ENCODE peak calls at places on chromosome 16, in nine cellular contexts. O is mammary epithelial cell, R is fibroblast of lung, U is H1, I is H9, A is HCT116, F is GM12878, Q is IMR-90, N is endodermal cell. T is an unnamed sample.
A peak's percentile ranks its signal among the peaks of the same experiment; 100 is the strongest.

GRCh38 chr16:74563828-74564263 is 43.1 kb downstream of the GLG1 start:
- DNase-seq in O (peak; percentile 50), R (peak; percentile 32), U (no peak), I (no peak), A (peak; percentile 59), F (no peak), Q (peak; percentile 43), N (no peak), T (no peak)

GRCh38 chr16:67865318-67865717 is 7.5 kb upstream of the EDC4 start:
- DNase-seq in O (peak; percentile 34), R (peak; percentile 43), U (no peak), I (peak; percentile 65), A (no peak), F (no peak), Q (peak; percentile 26), N (peak; percentile 86), T (no peak)

GRCh38 chr16:54175552-54176375 is 110.8 kb downstream of the IRX3 start:
- DNase-seq in O (no peak), R (no peak), U (no peak), I (no peak), A (no peak), F (no peak), Q (no peak), N (no peak), T (no peak)

GRCh38 chr16:25868966-25869365 is 177.2 kb downstream of the HS3ST4 start:
- DNase-seq in O (no peak), R (no peak), U (no peak), I (no peak), A (no peak), F (no peak), Q (no peak), N (no peak), T (no peak)

GRCh38 chr16:26988186-26988585 is 78.5 kb upstream of the C16orf82 start:
- DNase-seq in O (no peak), R (no peak), U (no peak), I (no peak), A (no peak), F (no peak), Q (no peak), N (peak; percentile 38), T (no peak)

GRCh38 chr16:56812884-56813283 is 52.1 kb upstream of the SLC12A3 start:
- DNase-seq in O (peak; percentile 61), R (peak; percentile 50), U (no peak), I (no peak), A (no peak), F (no peak), Q (peak; percentile 67), N (no peak), T (no peak)

GRCh38 chr16:11685844-11686618 is 17.8 kb downstream of the SNN start:
- DNase-seq in O (no peak), R (peak; percentile 36), U (no peak), I (no peak), A (no peak), F (no peak), Q (peak; percentile 69), N (no peak), T (no peak)

GRCh38 chr16:50153648-50154368 is 702 bp downstream of the TENT4B start:
- DNase-seq in O (peak; percentile 11), R (no peak), U (no peak), I (no peak), A (no peak), F (no peak), Q (no peak), N (peak; percentile 69), T (peak; percentile 42)

GRCh38 chr16:21684199-21684598 is 20.4 kb downstream of the OTOA start:
- DNase-seq in O (no peak), R (no peak), U (no peak), I (peak; percentile 58), A (peak; percentile 4), F (no peak), Q (no peak), N (peak; percentile 80), T (peak; percentile 32)

GRCh38 chr16:28210979-28211505 is 723 bp downstream of the XPO6 start:
- DNase-seq in O (peak; percentile 77), R (peak; percentile 68), U (no peak), I (no peak), A (no peak), F (no peak), Q (peak; percentile 75), N (peak; percentile 68), T (peak; percentile 80)

GRCh38 chr16:68749424-68749823 is 12.3 kb downstream of the CDH1 start:
- DNase-seq in O (no peak), R (no peak), U (no peak), I (peak; percentile 64), A (no peak), F (no peak), Q (no peak), N (peak; percentile 81), T (no peak)

GRCh38 chr16:27080870-27081269 is 14.1 kb downstream of the C16orf82 start:
- DNase-seq in O (no peak), R (no peak), U (no peak), I (peak; percentile 72), A (peak; percentile 29), F (no peak), Q (no peak), N (peak; percentile 81), T (no peak)

GRCh38 chr16:48317614-48318013 is 67.6 kb downstream of the SIAH1 start:
- DNase-seq in O (peak; percentile 48), R (peak; percentile 52), U (no peak), I (no peak), A (peak; percentile 10), F (no peak), Q (peak; percentile 76), N (no peak), T (no peak)

GRCh38 chr16:19696312-19696711 is 21.7 kb downstream of the KNOP1 start:
- DNase-seq in O (peak; percentile 38), R (peak; percentile 93), U (no peak), I (no peak), A (no peak), F (no peak), Q (peak; percentile 88), N (no peak), T (peak; percentile 93)

GRCh38 chr16:22318690-22319358 is 21.6 kb downstream of the POLR3E start:
- DNase-seq in O (peak; percentile 28), R (peak; percentile 25), U (no peak), I (peak; percentile 71), A (no peak), F (no peak), Q (peak; percentile 22), N (peak; percentile 91), T (peak; percentile 56)

GRCh38 chr16:24130494-24131085 is 125.5 kb upstream of the CACNG3 start:
- DNase-seq in O (no peak), R (no peak), U (no peak), I (no peak), A (no peak), F (no peak), Q (no peak), N (peak; percentile 45), T (no peak)

GRCh38 chr16:81786321-81786720 is 7.2 kb downstream of the PLCG2 start:
- DNase-seq in O (peak; percentile 84), R (no peak), U (no peak), I (no peak), A (no peak), F (no peak), Q (peak; percentile 6), N (peak; percentile 60), T (no peak)

GRCh38 chr16:81787659-81788058 is 8.6 kb downstream of the PLCG2 start:
- DNase-seq in O (no peak), R (no peak), U (no peak), I (no peak), A (no peak), F (no peak), Q (no peak), N (no peak), T (no peak)

GRCh38 chr16:81784042-81784785 is 5.1 kb downstream of the PLCG2 start:
- DNase-seq in O (no peak), R (no peak), U (no peak), I (no peak), A (no peak), F (no peak), Q (no peak), N (peak; percentile 63), T (no peak)

GRCh38 chr16:81786868-81787267 is 7.8 kb downstream of the PLCG2 start:
- DNase-seq in O (peak; percentile 5), R (no peak), U (no peak), I (no peak), A (no peak), F (no peak), Q (no peak), N (no peak), T (no peak)

GRCh38 chr16:81785138-81785924 is 6.2 kb downstream of the PLCG2 start:
- DNase-seq in O (no peak), R (no peak), U (no peak), I (no peak), A (no peak), F (no peak), Q (no peak), N (no peak), T (no peak)
- H3K9ac ChIP-seq in O (no peak overlapping the region), R (no peak overlapping the region), U (no peak overlapping the region), I (no peak overlapping the region), A (no peak overlapping the region), F (peak overlapping the region; percentile 48), Q (no peak overlapping the region), N (no peak overlapping the region), T (no peak overlapping the region)

DNA sequence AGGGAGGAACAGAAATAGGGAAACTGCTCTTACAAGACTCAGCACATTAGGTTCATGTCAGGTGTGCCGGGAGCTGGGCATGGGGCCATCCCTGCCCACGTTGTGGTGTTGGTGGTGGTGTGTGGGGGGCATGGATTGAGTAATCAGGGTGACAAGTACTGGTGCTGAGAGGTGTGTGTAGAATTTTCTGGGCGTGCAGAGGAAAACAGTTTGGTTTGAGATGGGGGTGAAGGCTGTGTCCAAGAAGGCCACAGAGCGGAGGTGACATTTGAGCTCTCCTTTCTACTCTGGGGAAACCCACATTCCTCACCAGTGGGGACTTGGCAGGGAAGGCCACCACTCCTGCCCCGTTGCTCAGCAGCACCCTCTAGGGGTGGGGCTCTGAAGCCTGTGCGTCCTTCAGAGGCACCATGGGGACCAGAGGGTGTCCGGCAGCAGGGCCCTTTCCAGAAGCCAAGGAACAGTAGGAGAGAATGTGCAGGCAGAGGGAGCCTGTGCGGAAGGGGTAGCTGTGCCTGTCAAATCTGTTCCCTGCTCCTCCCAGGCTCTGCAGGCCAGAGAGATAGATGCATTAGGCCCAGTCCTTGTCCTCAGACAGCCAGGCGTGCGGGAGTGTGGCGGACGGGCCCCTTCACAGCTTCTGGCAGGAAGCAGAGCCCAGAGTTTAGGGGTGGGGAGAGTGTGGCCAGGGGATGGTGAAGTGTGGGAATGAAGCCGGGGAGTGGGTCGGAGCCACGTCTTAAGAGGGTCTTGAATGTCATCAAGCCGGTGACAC is 48.7 kb upstream of the GSE1 start:
- DNase-seq in O (peak; percentile 56), R (no peak), U (no peak), I (no peak), A (no peak), F (no peak), Q (no peak), N (no peak), T (no peak)
- TF ChIP-seq CTCF in O (peak; percentile 85), R (peak; percentile 60), U (peak; percentile 53), I (peak; percentile 70), A (peak; percentile 90), F (peak; percentile 62), Q (peak; percentile 47), N (peak; percentile 80), T (peak; percentile 52)

GRCh38 chr16:80081851-80082250 is 458.9 kb upstream of the DYNLRB2 start:
- DNase-seq in O (no peak), R (no peak), U (no peak), I (no peak), A (no peak), F (no peak), Q (no peak), N (no peak), T (no peak)
- H3K27ac ChIP-seq in O (no peak overlapping the region), R (no peak overlapping the region), U (no peak overlapping the region), I (no peak overlapping the region), A (no peak overlapping the region), F (no peak overlapping the region), Q (no peak overlapping the region), N (no peak overlapping the region), T (no peak overlapping the region)

GRCh38 chr16:60346256-60346655 is 1612.1 kb upstream of the GOT2 start:
- DNase-seq in O (no peak), R (no peak), U (no peak), I (no peak), A (no peak), F (no peak), Q (no peak), N (no peak), T (no peak)
- H3K9ac ChIP-seq in O (no peak overlapping the region), R (no peak overlapping the region), U (no peak overlapping the region), I (no peak overlapping the region), A (no peak overlapping the region), F (no peak overlapping the region), Q (no peak overlapping the region), N (no peak overlapping the region), T (no peak overlapping the region)

T was measured in colonic mucosa.